ENCODE peak calls at places on chromosomes 12 and 14, in five cellular contexts. D, M, T, J and B are unnamed samples.

GRCh38 chr12:92065018-92065499 is 80.6 kb downstream of the BTG1 start:
- DNase-seq in D (no peak), M (no peak), T (peak; percentile 44), J (no peak), B (peak; percentile 61)

GRCh38 chr12:104603545-104603973 is 146.8 kb downstream of the CHST11 start:
- DNase-seq in J (no peak), D (no peak), M (no peak), T (peak; percentile 59), B (no peak)

GRCh38 chr14:21643407-21643806 is 8.7 kb upstream of the OR10G2 start:
- DNase-seq in J (no peak), T (no peak), D (no peak), M (no peak), B (no peak)

GRCh38 chr14:31371651-31372050 is 48.7 kb downstream of the HEATR5A start:
- DNase-seq in J (no peak), T (no peak), D (no peak), M (no peak), B (no peak)

GRCh38 chr12:32482226-32482625 is 82.9 kb downstream of the FGD4 start:
- DNase-seq in J (no peak), T (no peak), M (no peak), D (peak; percentile 69), B (no peak)

GRCh38 chr12:82942963-82943362 is 256.3 kb downstream of the TMTC2 start:
- DNase-seq in T (no peak), M (no peak), D (peak; percentile 7), J (no peak), B (no peak)

GRCh38 chr14:73738518-73739173 is 24.5 kb upstream of the PNMA1 start:
- DNase-seq in J (no peak), T (no peak), M (no peak), D (no peak), B (no peak)

GRCh38 chr12:106416273-106416672 is 58.7 kb downstream of the POLR3B start:
- DNase-seq in D (peak; percentile 38), M (no peak), J (no peak), T (peak; percentile 59), B (no peak)

GRCh38 chr12:130715996-130716917 is at the start of gene RIMBP2:
- DNase-seq in D (peak; percentile 8), J (no peak), T (peak; percentile 23), M (no peak), B (peak; percentile 0)

GRCh38 chr12:12786371-12786715 is 884 bp downstream of the APOLD1 start:
- DNase-seq in J (no peak), T (peak; percentile 57), D (no peak), M (no peak), B (no peak)

GRCh38 chr14:89618821-89619551 is 202.0 kb upstream of the FOXN3 start:
- DNase-seq in D (peak; percentile 73), T (peak; percentile 57), M (no peak), J (no peak), B (peak; percentile 71)

GRCh38 chr12:25723286-25723685 is 170.2 kb upstream of the LMNTD1 start:
- DNase-seq in T (peak; percentile 82), D (peak; percentile 65), J (no peak), M (no peak), B (no peak)

GRCh38 chr12:116673713-116674112 is 64.2 kb downstream of the SPRING1 start:
- DNase-seq in D (no peak), T (no peak), J (no peak), M (no peak), B (no peak)

GRCh38 chr12:54369597-54370217 is 5.4 kb upstream of the GPR84 start:
- DNase-seq in M (no peak), T (no peak), J (no peak), D (no peak), B (no peak)